ENCODE peak calls at places on chromosomes 4 and X, in six cellular contexts. Y is right lobe of liver, M is cerebellar cortex, C is DMS 273 treated with DMSO at 0.1 percent for 48 hours, Z is T-helper 2 cell, B is EL. U is an unnamed sample.

GRCh38 chr4:183426507-183426906 is 17.9 kb upstream of the CDKN2AIP start:
- DNase-seq in Y (no peak), M (no peak), C (no peak), Z (no peak), B (no peak), U (no peak)

GRCh38 chrX:6228720-6229119 is at the start of gene NLGN4X:
- DNase-seq in Y (no peak), M (peak), C (no peak), Z (no peak), B (no peak), U (no peak)

GRCh38 chr4:37674446-37674845 is 11.7 kb downstream of the RELL1 start:
- DNase-seq in Y (no peak), M (no peak), C (peak), Z (no peak), B (no peak), U (no peak)

GRCh38 chr4:72471816-72472215 is 97.2 kb downstream of the ADAMTS3 start:
- DNase-seq in Y (no peak), M (no peak), C (no peak), Z (no peak), B (no peak), U (no peak)

GRCh38 chr4:7387925-7388324 is 46.8 kb downstream of the PSAPL1 start:
- DNase-seq in Y (no peak), M (no peak), C (no peak), Z (no peak), B (no peak), U (no peak)

GRCh38 chr4:144782345-144782744 is 136.4 kb downstream of the HHIP start:
- DNase-seq in Y (no peak), M (no peak), C (no peak), Z (no peak), B (no peak), U (no peak)

GRCh38 chrX:102546818-102547493 is 30.4 kb upstream of the TMSB15A start:
- DNase-seq in Y (no peak), M (peak), C (no peak), Z (no peak), B (peak), U (peak)

GRCh38 chrX:96703816-96704215 is 19.2 kb downstream of the DIAPH2 start:
- DNase-seq in Y (no peak), M (no peak), C (no peak), Z (no peak), B (peak), U (no peak)

GRCh38 chr4:118845552-118846065 is 9.7 kb upstream of the SEC24D start:
- DNase-seq in Y (no peak), M (no peak), C (peak), Z (no peak), B (no peak), U (peak)

GRCh38 chr4:133146574-133147198 is 2.4 kb upstream of the PCDH10 start:
- DNase-seq in Y (no peak), M (peak), C (no peak), Z (no peak), B (peak), U (peak)

GRCh38 chr4:53558061-53558801 is 33.1 kb downstream of the LNX1 start:
- DNase-seq in Y (no peak), M (peak), C (no peak), Z (no peak), B (peak), U (peak)

GRCh38 chr4:2413821-2414610 is 4.4 kb downstream of the ZFYVE28 start:
- DNase-seq in Y (no peak), M (no peak), C (no peak), Z (no peak), B (no peak), U (no peak)

GRCh38 chr4:183797445-183798248 is 107.5 kb upstream of the STOX2 start:
- DNase-seq in Y (peak), M (no peak), C (peak), Z (no peak), B (peak), U (peak)

GRCh38 chr4:40731792-40732245 is 17.9 kb upstream of the NSUN7 start:
- DNase-seq in Y (no peak), M (peak), C (no peak), Z (no peak), B (no peak), U (peak)

GRCh38 chr4:14742054-14742453 is 260.2 kb upstream of the CPEB2 start:
- DNase-seq in Y (no peak), M (no peak), C (no peak), Z (no peak), B (no peak), U (peak)

GRCh38 chrX:29196501-29196900 is 609.3 kb downstream of the IL1RAPL1 start:
- DNase-seq in Y (no peak), M (no peak), C (no peak), Z (no peak), B (no peak), U (no peak)

GRCh38 chrX:15469613-15470012 is 23.5 kb downstream of the PIR start:
- DNase-seq in Y (no peak), M (no peak), C (no peak), Z (no peak), B (no peak), U (no peak)

GRCh38 chrX:108584617-108585211 is 145.1 kb downstream of the COL4A5 start:
- DNase-seq in Y (no peak), M (peak), C (no peak), Z (no peak), B (peak), U (no peak)